ENCODE peak calls at places on chromosomes 1 and 21, in six cellular contexts. L, J, E, S, G and O are unnamed samples.
A peak's percentile ranks its signal among the peaks of the same experiment; 100 is the strongest.

GRCh38 chr21:31343680-31344480 is at the start of gene TIAM1:
- DNase-seq in L (peak; percentile 4), J (no peak), E (no peak), S (no peak), G (no peak), O (peak; percentile 34)

GRCh38 chr21:17660449-17660848 is 47.7 kb upstream of the BTG3 start:
- DNase-seq in L (peak; percentile 9), J (no peak), E (no peak), S (no peak), G (no peak), O (no peak)

GRCh38 chr1:113479713-113480676 is 89.7 kb downstream of the MAGI3 start:
- DNase-seq in L (peak; percentile 7), J (no peak), E (no peak), S (no peak), G (no peak), O (no peak)

GRCh38 chr21:18204931-18205330 is 39.7 kb upstream of the CHODL start:
- DNase-seq in L (no peak), J (no peak), E (no peak), S (no peak), G (peak; percentile 17), O (peak; percentile 0)

GRCh38 chr1:195745170-195746009 is 862.9 kb downstream of the KCNT2 start:
- DNase-seq in L (no peak), J (no peak), E (no peak), S (no peak), G (no peak), O (no peak)

GRCh38 chr1:50978852-50979781 is 9.1 kb downstream of the CDKN2C start:
- DNase-seq in L (peak; percentile 75), J (peak; percentile 73), E (peak; percentile 37), S (no peak), G (no peak), O (peak; percentile 59)

GRCh38 chr1:23825762-23826522 is 713 bp upstream of the HMGCL start:
- DNase-seq in L (no peak), J (no peak), E (no peak), S (peak; percentile 49), G (no peak), O (no peak)

GRCh38 chr1:6166221-6166620 is 13.9 kb downstream of the CHD5 start:
- DNase-seq in L (no peak), J (no peak), E (no peak), S (no peak), G (no peak), O (no peak)

GRCh38 chr1:34101151-34101550 is 63.9 kb downstream of the CSMD2 start:
- DNase-seq in L (no peak), J (no peak), E (no peak), S (no peak), G (no peak), O (no peak)

GRCh38 chr1:241411056-241411775 is 54.2 kb upstream of the RGS7 start:
- DNase-seq in L (no peak), J (no peak), E (no peak), S (no peak), G (peak; percentile 22), O (no peak)

GRCh38 chr1:225903623-225904022 is 14.7 kb upstream of the LEFTY1 start:
- DNase-seq in L (no peak), J (no peak), E (no peak), S (no peak), G (no peak), O (no peak)

GRCh38 chr1:226428348-226429050 is 20.6 kb upstream of the PARP1 start:
- DNase-seq in L (no peak), J (no peak), E (no peak), S (no peak), G (no peak), O (no peak)

GRCh38 chr1:225652726-225653462 is at the start of gene ENAH:
- DNase-seq in L (peak; percentile 88), J (peak; percentile 49), E (peak; percentile 92), S (no peak), G (peak; percentile 73), O (peak; percentile 80)

GRCh38 chr1:16014509-16015482 is 3.0 kb downstream of the HSPB7 start:
- DNase-seq in L (no peak), J (no peak), E (peak; percentile 73), S (no peak), G (no peak), O (no peak)

GRCh38 chr1:170150921-170151320 is 5.2 kb downstream of the NTMT2 start:
- DNase-seq in L (no peak), J (no peak), E (no peak), S (no peak), G (no peak), O (no peak)

GRCh38 chr1:86712088-86712860 is 7.9 kb downstream of the SH3GLB1 start:
- DNase-seq in L (no peak), J (no peak), E (no peak), S (no peak), G (no peak), O (no peak)

GRCh38 chr21:36381841-36382589 is 3.2 kb upstream of the CHAF1B start:
- DNase-seq in L (no peak), J (no peak), E (no peak), S (no peak), G (peak; percentile 14), O (no peak)

GRCh38 chr1:161885013-161885412 is 118.9 kb downstream of the ATF6 start:
- DNase-seq in L (peak; percentile 53), J (no peak), E (no peak), S (no peak), G (peak; percentile 76), O (peak; percentile 11)

GRCh38 chr1:186234976-186235686 is 139.9 kb downstream of the TPR start:
- DNase-seq in L (no peak), J (no peak), E (no peak), S (no peak), G (no peak), O (no peak)

GRCh38 chr21:45409466-45410150 is 4.6 kb downstream of the COL18A1 start:
- DNase-seq in L (no peak), J (peak; percentile 80), E (no peak), S (no peak), G (no peak), O (no peak)

GRCh38 chr1:160708821-160709220 is 2.8 kb downstream of the CD48 start:
- DNase-seq in L (no peak), J (no peak), E (no peak), S (no peak), G (no peak), O (peak; percentile 29)

DNA sequence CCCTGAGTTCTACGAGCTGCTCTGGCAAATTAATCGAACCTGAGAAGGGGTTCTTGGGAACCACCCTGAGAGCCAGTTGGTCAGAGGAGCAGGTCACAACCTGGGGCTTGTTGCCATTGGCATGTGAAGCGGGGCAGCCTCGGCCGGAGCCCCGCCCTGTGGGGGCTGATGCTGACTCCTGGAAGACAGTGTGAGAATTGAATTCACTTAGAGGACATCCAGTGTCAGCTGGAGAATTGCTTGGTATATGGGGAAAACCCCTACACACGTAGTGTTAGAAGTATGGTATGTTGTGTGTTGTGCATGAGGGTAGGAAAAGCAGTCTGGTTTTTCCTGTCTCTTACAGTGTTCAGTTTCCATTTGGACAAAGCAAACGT is 11.6 kb downstream of the SLC37A1 start:
- DNase-seq in L (no peak), J (no peak), E (no peak), S (no peak), G (no peak), O (no peak)
- TF ChIP-seq MYC in L (no peak), J (no peak), E (no peak), S (no peak), G (no peak), O (no peak)

GRCh38 chr1:115466433-115466832 is 128.4 kb upstream of the NGF start:
- DNase-seq in L (no peak), J (no peak), E (no peak), S (no peak), G (no peak), O (no peak)
- TF ChIP-seq MYC in L (no peak), J (no peak), E (no peak), S (no peak), G (no peak), O (no peak)

GRCh38 chr1:157831968-157832626 is 9.5 kb downstream of the CD5L start:
- DNase-seq in L (no peak), J (no peak), E (no peak), S (no peak), G (no peak), O (peak; percentile 84)

GRCh38 chr1:157838966-157839365 is 2.6 kb downstream of the CD5L start:
- DNase-seq in L (no peak), J (no peak), E (no peak), S (no peak), G (no peak), O (no peak)

GRCh38 chr1:157833155-157833554 is 8.5 kb downstream of the CD5L start:
- DNase-seq in L (no peak), J (no peak), E (no peak), S (no peak), G (no peak), O (no peak)

GRCh38 chr1:157830887-157831286 is 10.7 kb downstream of the CD5L start:
- DNase-seq in L (no peak), J (no peak), E (no peak), S (no peak), G (no peak), O (no peak)

DNA sequence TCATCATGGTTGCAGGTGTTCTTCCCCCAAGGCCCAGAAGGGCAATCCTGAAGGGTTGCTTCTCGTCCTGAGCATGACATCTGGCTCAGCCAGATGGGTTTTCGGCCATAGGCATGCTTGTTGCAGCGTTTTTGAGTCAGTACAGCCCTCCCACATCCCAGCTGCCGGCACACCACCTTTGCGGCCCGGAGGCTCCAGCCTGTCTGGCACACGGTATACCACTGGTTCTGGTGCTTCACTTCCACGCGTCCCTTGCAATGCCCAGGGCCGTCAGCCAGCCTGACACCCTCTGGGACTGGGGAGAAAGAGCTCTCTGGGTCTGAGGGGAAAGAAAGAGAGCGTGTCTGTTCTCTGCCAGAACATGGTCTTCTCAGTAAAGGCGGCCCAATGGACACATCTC is 7.2 kb downstream of the CD5L start:
- DNase-seq in L (no peak), J (no peak), E (no peak), S (no peak), G (no peak), O (no peak)
- TF ChIP-seq MYC in L (no peak), J (no peak), E (no peak), S (no peak), G (no peak), O (no peak)

GRCh38 chr1:37944816-37945215 is 2.0 kb downstream of the INPP5B start:
- DNase-seq in L (no peak), J (no peak), E (no peak), S (no peak), G (no peak), O (no peak)

GRCh38 chr1:37945743-37946702 is 830 bp downstream of the INPP5B start:
- DNase-seq in L (peak; percentile 60), J (peak; percentile 55), E (peak; percentile 90), S (no peak), G (peak; percentile 86), O (peak; percentile 84)

GRCh38 chr1:37944091-37944763 is 2.6 kb downstream of the INPP5B start:
- DNase-seq in L (no peak), J (no peak), E (no peak), S (no peak), G (no peak), O (no peak)

DNA sequence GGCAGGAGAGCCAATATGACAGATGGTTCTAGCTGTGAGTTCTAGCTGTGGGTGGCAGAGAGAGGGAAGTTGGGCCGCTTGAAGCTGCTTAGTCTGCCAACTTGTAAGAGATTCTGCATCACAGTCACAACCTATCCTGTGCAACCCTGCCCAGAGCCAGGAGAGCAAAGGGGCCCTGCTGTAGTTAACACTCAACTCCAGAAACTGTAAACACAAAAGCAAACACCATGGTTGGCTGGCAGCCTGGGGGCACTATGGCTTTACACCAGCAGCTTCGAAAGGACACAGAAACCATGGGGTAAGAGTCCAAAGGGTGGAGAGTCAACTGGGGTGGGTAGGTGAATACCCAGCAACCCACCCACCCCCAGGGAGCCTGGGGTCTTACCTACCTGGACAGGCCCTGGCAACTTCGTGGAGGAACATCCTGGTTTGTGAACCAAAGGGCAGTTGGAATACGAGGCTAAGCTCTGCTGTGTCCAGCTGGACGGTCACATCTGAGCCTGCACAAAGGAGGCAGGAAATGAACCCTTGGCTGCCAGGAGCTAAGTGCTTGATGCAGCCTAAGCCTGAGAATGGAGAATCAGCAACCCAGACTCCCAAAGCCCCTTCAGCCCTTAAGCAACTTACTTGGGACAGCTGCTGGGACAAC is 6.4 kb downstream of the INPP5B start:
- DNase-seq in L (no peak), J (peak; percentile 53), E (no peak), S (no peak), G (no peak), O (no peak)
- TF ChIP-seq MYC in L (no peak), J (no peak), E (no peak), S (no peak), G (no peak), O (no peak)